ENCODE peak calls at places on chromosomes 7 and 10, in five cellular contexts. X is HCT116, V is psoas muscle, W is breast epithelium, G is mesendoderm. S is an unnamed sample.
A peak's percentile ranks its signal among the peaks of the same experiment; 100 is the strongest.

GRCh38 chr10:43145313-43145712 is 7.1 kb downstream of the CSGALNACT2 start:
- DNase-seq in X (no peak), W (no peak), V (no peak), G (no peak), S (no peak)

GRCh38 chr10:1577945-1578344 is 159.4 kb downstream of the ADARB2 start:
- DNase-seq in G (no peak), X (no peak), V (no peak), W (no peak), S (no peak)

GRCh38 chr7:139159900-139160675 is 50.6 kb upstream of the ZC3HAV1 start:
- DNase-seq in W (no peak), X (peak; percentile 1), V (no peak), G (no peak), S (no peak)

GRCh38 chr7:121793716-121794115 is 79.2 kb upstream of the PTPRZ1 start:
- DNase-seq in V (no peak), X (no peak), G (no peak), W (no peak), S (no peak)

GRCh38 chr7:20828947-20829346 is 42.3 kb upstream of the SP8 start:
- DNase-seq in G (no peak), V (no peak), X (no peak), W (no peak), S (no peak)

GRCh38 chr7:11466517-11467105 is 365.4 kb downstream of the THSD7A start:
- DNase-seq in V (no peak), X (no peak), G (no peak), W (no peak), S (no peak)

GRCh38 chr7:92421676-92422435 is 25.4 kb upstream of the GATAD1 start:
- DNase-seq in V (no peak), X (no peak), W (no peak), G (peak; percentile 32), S (no peak)

GRCh38 chr7:25752967-25753791 is 398.8 kb upstream of the NFE2L3 start:
- DNase-seq in G (peak; percentile 65), V (peak; percentile 27), W (no peak), X (no peak), S (no peak)

GRCh38 chr10:17685227-17685840 is 41.4 kb downstream of the STAM start:
- DNase-seq in W (no peak), V (no peak), G (no peak), X (no peak), S (no peak)

GRCh38 chr7:84247591-84247990 is 53.0 kb upstream of the SEMA3A start:
- DNase-seq in V (no peak), X (no peak), W (no peak), G (no peak), S (no peak)

GRCh38 chr7:116511552-116512523 is 12.3 kb downstream of the CAV2 start:
- DNase-seq in V (no peak), X (peak; percentile 85), W (no peak), G (no peak), S (no peak)

GRCh38 chr7:113013761-113014449 is 72.7 kb downstream of the GPR85 start:
- DNase-seq in G (no peak), X (no peak), V (no peak), W (no peak), S (no peak)

GRCh38 chr7:34096135-34096775 is 190.9 kb downstream of the BMPER start:
- DNase-seq in G (no peak), X (no peak), V (peak; percentile 88), W (no peak), S (no peak)

GRCh38 chr10:3357729-3358128 is 185.1 kb upstream of the PITRM1 start:
- DNase-seq in W (no peak), V (no peak), G (no peak), X (no peak), S (no peak)

GRCh38 chr10:56593120-56593519 is 232.1 kb upstream of the ZWINT start:
- DNase-seq in V (no peak), X (no peak), G (no peak), W (no peak), S (no peak)

GRCh38 chr10:57338823-57339558 is 928.7 kb downstream of the IPMK start:
- DNase-seq in W (no peak), V (no peak), G (peak; percentile 64), X (no peak), S (peak; percentile 11)

GRCh38 chr7:147978651-147979050 is 611.9 kb upstream of the C7orf33 start:
- DNase-seq in X (no peak), W (no peak), V (no peak), G (no peak), S (no peak)

GRCh38 chr10:75062191-75062849 is 49.1 kb upstream of the SAMD8 start:
- DNase-seq in G (no peak), V (peak; percentile 52), X (no peak), W (no peak), S (no peak)

GRCh38 chr7:76217942-76218566 is 16.4 kb downstream of the SRRM3 start:
- DNase-seq in X (no peak), V (no peak), W (no peak), G (peak; percentile 37), S (no peak)

GRCh38 chr10:101718681-101719275 is 23.8 kb upstream of the FBXW4 start:
- DNase-seq in W (no peak), G (peak; percentile 31), V (no peak), X (no peak), S (no peak)

GRCh38 chr7:55193245-55193644 is 171.9 kb upstream of the LANCL2 start:
- DNase-seq in X (no peak), W (no peak), V (no peak), G (no peak), S (no peak)
- H3K27ac ChIP-seq in X (no peak overlapping the region), W (no peak overlapping the region), V (peak overlapping the region; percentile 41), G (no peak overlapping the region), S (no peak overlapping the region)

DNA sequence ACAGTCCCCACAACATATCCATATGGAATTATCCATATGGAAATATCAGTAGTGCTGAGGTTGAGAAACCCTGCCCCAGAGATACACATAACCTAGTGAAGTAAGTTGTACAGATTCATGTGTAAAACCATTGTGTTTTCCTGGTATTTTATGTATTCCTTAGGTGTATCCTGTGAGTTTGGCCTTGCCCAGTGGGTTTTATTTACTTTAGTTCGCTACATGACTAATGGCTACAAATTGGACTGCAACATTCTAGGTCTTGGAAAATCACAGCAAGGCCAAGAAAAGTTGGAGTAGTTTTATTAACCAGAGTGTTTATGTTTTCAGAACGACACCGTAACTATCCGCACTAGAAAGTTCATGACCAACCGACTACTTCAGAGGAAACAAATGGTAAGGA is 1.4 kb downstream of the RPS24 start:
- DNase-seq in X (no peak), W (no peak), V (no peak), G (no peak), S (no peak)
- H3K4me3 ChIP-seq in X (peak overlapping the region; percentile 97), W (peak overlapping the region; percentile 72), V (peak overlapping the region; percentile 84), G (peak overlapping the region; percentile 97), S (peak overlapping the region; percentile 87)

GRCh38 chr7:158814637-158815036 is 14.7 kb downstream of the ESYT2 start:
- DNase-seq in G (peak; percentile 61), W (no peak), X (no peak), V (no peak), S (no peak)
- H3K27ac ChIP-seq in G (peak overlapping the region; percentile 39), W (peak overlapping the region; percentile 98), X (no peak overlapping the region), V (peak overlapping the region; percentile 95), S (peak overlapping the region; percentile 94)

GRCh38 chr10:78901694-78902093 is 167.1 kb upstream of the ZMIZ1 start:
- DNase-seq in G (no peak), V (no peak), W (no peak), X (no peak), S (no peak)
- H3K4me3 ChIP-seq in G (no peak overlapping the region), V (no peak overlapping the region), W (no peak overlapping the region), X (no peak overlapping the region), S (no peak overlapping the region)

DNA sequence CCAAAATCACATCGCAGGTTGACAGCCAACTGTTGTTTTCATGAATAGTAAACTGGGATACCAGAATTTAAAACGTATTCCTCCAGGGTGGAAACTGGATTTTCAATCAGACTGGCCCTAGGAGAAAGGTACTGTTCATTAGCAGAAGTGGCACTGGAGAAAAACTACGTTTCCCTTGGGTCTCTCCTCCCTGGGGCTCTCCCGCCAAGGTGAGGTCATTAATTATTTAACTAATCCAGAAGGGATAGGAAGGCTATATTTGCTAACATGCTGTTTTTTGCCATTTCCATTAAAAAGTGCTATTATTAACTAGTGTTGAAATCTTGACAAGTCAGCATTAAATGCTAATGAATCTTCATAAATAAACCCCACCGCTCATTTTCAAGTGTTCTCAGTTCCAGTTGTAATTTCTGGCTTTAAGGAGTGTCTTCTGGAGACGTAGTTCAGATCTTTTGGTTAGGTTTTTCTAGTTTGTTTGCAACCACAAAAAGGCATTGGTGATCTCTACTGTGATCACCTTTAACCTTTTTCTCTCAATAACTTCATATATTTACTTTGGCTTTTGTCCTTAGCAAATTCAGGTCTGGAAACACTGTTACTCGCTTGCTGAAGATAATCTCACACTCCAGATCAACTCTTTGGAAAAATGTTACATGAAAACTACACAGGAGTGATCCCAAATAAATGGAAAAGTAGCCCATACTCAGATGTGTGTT is 25.0 kb downstream of the RHEB start:
- DNase-seq in X (no peak), G (no peak), W (no peak), V (no peak), S (no peak)
- H3K27ac ChIP-seq in X (no peak overlapping the region), G (no peak overlapping the region), W (peak overlapping the region; percentile 26), V (no peak overlapping the region), S (no peak overlapping the region)

DNA sequence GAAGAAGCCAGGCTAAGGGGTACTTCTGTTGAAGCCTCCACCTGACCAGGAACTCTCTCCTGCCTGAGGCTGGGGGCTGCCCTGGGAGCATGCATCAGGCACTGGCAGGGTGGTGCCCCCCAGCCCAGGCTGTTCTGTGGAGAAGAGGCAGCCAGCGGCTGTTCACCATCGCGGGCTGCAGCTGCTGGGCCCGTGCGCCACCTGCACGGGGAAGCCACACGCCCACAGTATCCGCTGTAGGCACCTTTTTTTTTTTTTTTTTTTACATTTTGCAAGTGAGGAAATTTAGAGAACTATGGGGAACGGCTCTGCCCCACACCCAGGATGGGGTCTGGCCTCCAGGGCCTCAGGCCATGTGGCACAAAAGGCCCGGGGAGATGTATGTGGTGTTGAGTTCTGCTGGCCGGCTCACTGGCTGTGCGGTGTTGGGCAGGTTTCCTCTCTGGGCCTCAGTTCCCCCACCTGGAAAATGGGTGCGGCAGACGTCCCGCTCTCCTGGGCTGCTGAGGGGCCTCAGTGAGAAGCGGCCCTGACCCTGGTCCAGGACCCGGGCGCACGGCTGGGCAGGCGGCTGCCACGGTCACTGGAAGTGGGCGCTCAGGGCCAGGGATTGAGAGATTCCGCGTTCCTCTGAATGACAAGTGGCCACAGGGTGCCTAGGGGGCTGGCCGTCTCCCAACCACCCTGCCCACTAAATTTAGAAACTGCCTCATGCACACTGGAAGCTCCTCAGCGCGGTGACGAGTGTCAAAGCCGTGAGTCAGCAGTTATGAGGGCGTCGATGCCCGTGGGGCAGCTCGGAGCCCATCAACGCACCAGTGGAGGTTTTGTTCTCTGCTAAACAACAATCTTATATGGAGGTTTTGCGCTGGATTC is 8.8 kb upstream of the INTS1 start:
- DNase-seq in W (peak; percentile 90), X (peak; percentile 77), G (no peak), V (peak; percentile 85), S (peak; percentile 68)
- H3K4me3 ChIP-seq in W (no peak overlapping the region), X (no peak overlapping the region), G (no peak overlapping the region), V (peak overlapping the region; percentile 26), S (no peak overlapping the region)

GRCh38 chr7:86653919-86654659 is 10.4 kb downstream of the GRM3 start:
- DNase-seq in G (peak; percentile 66), W (no peak), X (no peak), V (no peak), S (no peak)
- H3K27ac ChIP-seq in G (no peak overlapping the region), W (no peak overlapping the region), X (no peak overlapping the region), V (no peak overlapping the region), S (no peak overlapping the region)

S was measured in naive thymus-derived CD4-positive, alpha-beta T cell.